ENCODE peak calls at places on chromosomes 11 and 22, in seven cellular contexts. P, B, V, Q, C, G and A are unnamed samples.

GRCh38 chr11:116819049-116819448 is 4.1 kb downstream of the APOA4 start:
- DNase-seq in B (no peak), Q (no peak), V (no peak), G (no peak), P (no peak), C (no peak), A (no peak)

GRCh38 chr11:57318178-57318577 is 6.6 kb downstream of the TNKS1BP1 start:
- DNase-seq in G (no peak), Q (no peak), B (no peak), P (no peak), V (no peak), C (no peak), A (no peak)

GRCh38 chr22:17110791-17111550 is 10.2 kb downstream of the TMEM121B start:
- DNase-seq in P (no peak), V (no peak), G (peak; percentile 66), B (no peak), C (peak; percentile 22), Q (no peak), A (no peak)

GRCh38 chr11:20488352-20488751 is 100.8 kb downstream of the PRMT3 start:
- DNase-seq in B (no peak), C (no peak), G (no peak), Q (no peak), V (no peak), P (no peak), A (no peak)

GRCh38 chr11:46554205-46555162 is 39.3 kb downstream of the AMBRA1 start:
- DNase-seq in P (no peak), V (no peak), Q (no peak), B (peak; percentile 68), G (no peak), C (no peak), A (peak; percentile 30)

GRCh38 chr11:9992306-9992705 is 301.7 kb downstream of the SBF2 start:
- DNase-seq in B (no peak), C (no peak), Q (no peak), V (no peak), G (no peak), P (no peak), A (no peak)

GRCh38 chr22:19488884-19489843 is 9.4 kb downstream of the CDC45 start:
- DNase-seq in V (no peak), C (no peak), P (peak; percentile 46), B (no peak), Q (no peak), G (no peak), A (no peak)

GRCh38 chr11:120248551-120249278 is 8.8 kb downstream of the POU2F3 start:
- DNase-seq in V (no peak), B (no peak), C (no peak), G (peak; percentile 33), P (no peak), Q (no peak), A (no peak)

GRCh38 chr11:92227233-92227593 is 2.6 kb downstream of the FAT3 start:
- DNase-seq in G (no peak), B (no peak), Q (peak; percentile 59), V (no peak), P (no peak), C (no peak), A (no peak)

GRCh38 chr11:91163619-91164451 is 941.0 kb upstream of the CHORDC1 start:
- DNase-seq in Q (no peak), V (no peak), B (no peak), C (no peak), G (no peak), P (no peak), A (no peak)

GRCh38 chr11:71301046-71301857 is 48.9 kb upstream of the SHANK2 start:
- DNase-seq in P (no peak), G (peak; percentile 64), Q (no peak), B (no peak), V (no peak), C (peak; percentile 36), A (no peak)

GRCh38 chr11:64186205-64187165 is 514 bp downstream of the STIP1 start:
- DNase-seq in Q (no peak), C (no peak), P (no peak), V (no peak), B (no peak), G (no peak), A (no peak)

GRCh38 chr11:2272946-2273280 is 2.5 kb upstream of the ASCL2 start:
- DNase-seq in V (no peak), B (no peak), P (no peak), C (peak; percentile 27), G (no peak), Q (no peak), A (no peak)

GRCh38 chr11:1523779-1524178 is 37.2 kb upstream of the MOB2 start:
- DNase-seq in G (no peak), V (no peak), Q (no peak), P (no peak), B (no peak), C (no peak), A (no peak)

GRCh38 chr22:37215890-37216289 is 3.6 kb upstream of the SSTR3 start:
- DNase-seq in B (no peak), V (no peak), G (no peak), Q (no peak), P (no peak), C (no peak), A (no peak)

GRCh38 chr11:79082280-79082679 is 358.6 kb downstream of the TENM4 start:
- DNase-seq in Q (no peak), P (no peak), G (no peak), C (no peak), B (no peak), V (no peak), A (no peak)
- H3K27ac ChIP-seq in Q (peak overlapping the region; percentile 17), P (no peak overlapping the region), G (no peak overlapping the region), C (no peak overlapping the region), B (no peak overlapping the region), V (no peak overlapping the region), A (no peak overlapping the region)

GRCh38 chr11:87851827-87852226 is 323.4 kb downstream of the RAB38 start:
- DNase-seq in V (no peak), Q (no peak), G (no peak), P (no peak), B (no peak), C (no peak), A (no peak)
- H3K27ac ChIP-seq in V (no peak overlapping the region), Q (no peak overlapping the region), G (no peak overlapping the region), P (no peak overlapping the region), B (no peak overlapping the region), C (no peak overlapping the region), A (no peak overlapping the region)

GRCh38 chr11:103545551-103545950 is 436.3 kb downstream of the DYNC2H1 start:
- DNase-seq in G (no peak), Q (no peak), B (no peak), V (no peak), P (no peak), C (no peak), A (no peak)
- H3K27ac ChIP-seq in G (no peak overlapping the region), Q (no peak overlapping the region), B (no peak overlapping the region), V (no peak overlapping the region), P (no peak overlapping the region), C (no peak overlapping the region), A (no peak overlapping the region)

GRCh38 chr11:12864316-12865156 is 144.6 kb upstream of the RASSF10 start:
- DNase-seq in P (peak; percentile 7), C (no peak), B (no peak), Q (peak; percentile 89), G (no peak), V (no peak), A (peak; percentile 85)

GRCh38 chr11:12860827-12861226 is 148.3 kb upstream of the RASSF10 start:
- DNase-seq in B (no peak), Q (no peak), C (no peak), G (no peak), V (no peak), P (no peak), A (no peak)

GRCh38 chr11:12865871-12866595 is 143.1 kb upstream of the RASSF10 start:
- DNase-seq in G (no peak), C (no peak), B (no peak), P (no peak), V (no peak), Q (no peak), A (no peak)

GRCh38 chr11:12862761-12863469 is 146.2 kb upstream of the RASSF10 start:
- DNase-seq in Q (peak; percentile 78), B (no peak), C (no peak), P (no peak), G (no peak), V (no peak), A (peak; percentile 73)

GRCh38 chr11:12863605-12864121 is 145.5 kb upstream of the RASSF10 start:
- DNase-seq in B (no peak), V (no peak), G (no peak), P (no peak), C (no peak), Q (no peak), A (no peak)
- H3K27ac ChIP-seq in B (no peak overlapping the region), V (no peak overlapping the region), G (peak overlapping the region; percentile 11), P (no peak overlapping the region), C (peak overlapping the region; percentile 11), Q (peak overlapping the region; percentile 96), A (no peak overlapping the region)

GRCh38 chr22:38740754-38741153 is 15.0 kb downstream of the SUN2 start:
- DNase-seq in Q (no peak), V (no peak), B (no peak), C (no peak), P (no peak), G (no peak), A (no peak)

GRCh38 chr22:38739300-38740055 is 16.3 kb downstream of the SUN2 start:
- DNase-seq in C (no peak), Q (no peak), P (no peak), V (no peak), B (no peak), G (no peak), A (no peak)

GRCh38 chr22:38740116-38740723 is 15.6 kb downstream of the SUN2 start:
- DNase-seq in P (no peak), G (no peak), C (no peak), Q (no peak), V (no peak), B (no peak), A (no peak)

GRCh38 chr22:38737302-38738060 is 18.3 kb downstream of the SUN2 start:
- DNase-seq in B (no peak), G (peak; percentile 61), V (no peak), P (no peak), C (no peak), Q (no peak), A (no peak)

DNA sequence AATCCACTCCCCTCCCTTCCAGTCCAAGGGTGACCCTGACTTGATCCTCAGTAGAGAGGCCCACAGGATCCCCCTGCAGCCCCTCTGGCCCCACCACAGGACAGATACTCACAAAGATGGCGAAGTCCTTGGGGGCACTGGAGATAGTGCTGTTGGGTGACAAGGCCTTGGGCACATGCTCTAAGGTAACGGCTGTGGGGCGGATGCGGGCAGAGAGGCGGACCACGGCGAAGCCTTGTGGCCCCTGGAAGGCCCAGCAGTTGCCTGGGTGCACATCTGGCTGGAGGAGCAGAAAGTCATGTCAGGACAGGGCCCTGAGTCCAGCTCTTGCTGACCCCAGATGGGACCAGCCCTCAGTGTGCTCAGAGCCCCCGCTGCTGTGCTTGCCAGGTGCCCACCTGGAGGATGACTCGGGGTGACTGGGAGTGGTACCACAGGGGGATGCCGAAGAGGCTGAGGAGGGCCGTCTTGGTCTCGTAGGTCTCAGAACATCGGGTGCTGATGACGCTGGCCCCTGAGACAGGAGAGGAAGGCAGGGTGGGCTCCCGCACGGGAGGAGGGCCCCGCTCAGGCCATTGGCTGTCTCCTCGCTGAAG is 17.2 kb downstream of the SUN2 start:
- DNase-seq in G (peak; percentile 68), P (no peak), B (no peak), Q (no peak), C (no peak), V (no peak), A (no peak)
- H3K27ac ChIP-seq in G (no peak overlapping the region), P (no peak overlapping the region), B (no peak overlapping the region), Q (no peak overlapping the region), C (no peak overlapping the region), V (peak overlapping the region; percentile 49), A (no peak overlapping the region)